ENCODE peak calls at places on chromosomes 11 and 22, in four cellular contexts. One of them, this sample, is unnamed.

GRCh38 chr11:65399845-65400244 is 13.4 kb downstream of the FRMD8 start:
- DNase-seq in adipocyte: no peak
- DNase-seq in cardiac fibroblast: no peak
- DNase-seq in GM12865: no peak
- DNase-seq in this sample: no peak

GRCh38 chr11:71305451-71306125 is 53.2 kb upstream of the SHANK2 start:
- DNase-seq in adipocyte: no peak
- DNase-seq in cardiac fibroblast: no peak
- DNase-seq in GM12865: no peak
- DNase-seq in this sample: no peak

GRCh38 chr11:78216571-78217287 is 28.0 kb downstream of the USP35 start:
- DNase-seq in adipocyte: no peak
- DNase-seq in cardiac fibroblast: peak; percentile 25
- DNase-seq in GM12865: no peak
- DNase-seq in this sample: no peak

GRCh38 chr11:13238879-13239514 is 38.6 kb upstream of the BMAL1 start:
- DNase-seq in adipocyte: peak; percentile 77
- DNase-seq in cardiac fibroblast: peak; percentile 66
- DNase-seq in GM12865: peak; percentile 60
- DNase-seq in this sample: peak; percentile 50

GRCh38 chr11:8059571-8060011 is 21.4 kb upstream of the TUB start:
- DNase-seq in adipocyte: no peak
- DNase-seq in cardiac fibroblast: no peak
- DNase-seq in GM12865: no peak
- DNase-seq in this sample: no peak

GRCh38 chr11:69382131-69383128 is 88.5 kb downstream of the MYEOV start:
- DNase-seq in adipocyte: no peak
- DNase-seq in cardiac fibroblast: peak; percentile 53
- DNase-seq in GM12865: no peak
- DNase-seq in this sample: no peak

GRCh38 chr11:17773674-17774073 is 39.1 kb downstream of the KCNC1 start:
- DNase-seq in adipocyte: no peak
- DNase-seq in cardiac fibroblast: no peak
- DNase-seq in GM12865: no peak
- DNase-seq in this sample: no peak

GRCh38 chr11:3949132-3949531 is 93.7 kb downstream of the STIM1 start:
- DNase-seq in adipocyte: no peak
- DNase-seq in cardiac fibroblast: no peak
- DNase-seq in GM12865: peak; percentile 68
- DNase-seq in this sample: peak; percentile 93

GRCh38 chr22:27094633-27095308 is 437.4 kb downstream of the MIAT start:
- DNase-seq in adipocyte: peak; percentile 84
- DNase-seq in cardiac fibroblast: no peak
- DNase-seq in GM12865: no peak
- DNase-seq in this sample: no peak

GRCh38 chr11:6694229-6694535 is 11.0 kb upstream of the MRPL17 start:
- DNase-seq in adipocyte: no peak
- DNase-seq in cardiac fibroblast: no peak
- DNase-seq in GM12865: no peak
- DNase-seq in this sample: no peak

GRCh38 chr11:227824-228223 is 8.3 kb downstream of the SIRT3 start:
- DNase-seq in adipocyte: no peak
- DNase-seq in cardiac fibroblast: no peak
- DNase-seq in GM12865: no peak
- DNase-seq in this sample: no peak

GRCh38 chr11:116657842-116658825 is 114.7 kb downstream of the BUD13 start:
- DNase-seq in adipocyte: no peak
- DNase-seq in cardiac fibroblast: no peak
- DNase-seq in GM12865: no peak
- DNase-seq in this sample: no peak

GRCh38 chr11:134797411-134798089 is 385.5 kb upstream of the B3GAT1 start:
- DNase-seq in adipocyte: no peak
- DNase-seq in cardiac fibroblast: no peak
- DNase-seq in GM12865: no peak
- DNase-seq in this sample: no peak

GRCh38 chr11:1377231-1377780 is 12.4 kb upstream of the BRSK2 start:
- DNase-seq in adipocyte: no peak
- DNase-seq in cardiac fibroblast: no peak
- DNase-seq in GM12865: no peak
- DNase-seq in this sample: no peak

GRCh38 chr11:4032097-4032496 is 62.5 kb upstream of the RRM1 start:
- DNase-seq in adipocyte: no peak
- DNase-seq in cardiac fibroblast: no peak
- DNase-seq in GM12865: no peak
- DNase-seq in this sample: no peak

GRCh38 chr22:48237466-48237865 is 1475.0 kb downstream of the TBC1D22A start:
- DNase-seq in adipocyte: no peak
- DNase-seq in cardiac fibroblast: no peak
- DNase-seq in GM12865: no peak
- DNase-seq in this sample: no peak

GRCh38 chr22:22195265-22196017 is 49.1 kb upstream of the VPREB1 start:
- DNase-seq in adipocyte: peak; percentile 52
- DNase-seq in cardiac fibroblast: peak; percentile 65
- DNase-seq in GM12865: peak; percentile 92
- DNase-seq in this sample: peak; percentile 84

GRCh38 chr11:73287400-73288101 is 15.4 kb downstream of the P2RY6 start:
- DNase-seq in adipocyte: no peak
- DNase-seq in cardiac fibroblast: no peak
- DNase-seq in GM12865: no peak
- DNase-seq in this sample: no peak

GRCh38 chr11:69662806-69663205 is 12.3 kb downstream of the LTO1 start:
- DNase-seq in adipocyte: no peak
- DNase-seq in cardiac fibroblast: no peak
- DNase-seq in GM12865: no peak
- DNase-seq in this sample: no peak

GRCh38 chr11:128324051-128324481 is 263.3 kb downstream of the ETS1 start:
- DNase-seq in adipocyte: no peak
- DNase-seq in cardiac fibroblast: no peak
- DNase-seq in GM12865: no peak
- DNase-seq in this sample: no peak

GRCh38 chr11:71066311-71066710 is 186.1 kb downstream of the SHANK2 start:
- DNase-seq in adipocyte: no peak
- DNase-seq in cardiac fibroblast: no peak
- DNase-seq in GM12865: no peak
- DNase-seq in this sample: no peak

GRCh38 chr22:29143848-29144785 is 61.6 kb upstream of the EMID1 start:
- DNase-seq in adipocyte: no peak
- DNase-seq in cardiac fibroblast: no peak
- DNase-seq in GM12865: no peak
- DNase-seq in this sample: peak; percentile 44

GRCh38 chr11:129119036-129119435 is 73.1 kb downstream of the ARHGAP32 start:
- DNase-seq in adipocyte: no peak
- DNase-seq in cardiac fibroblast: no peak
- DNase-seq in GM12865: no peak
- DNase-seq in this sample: no peak

GRCh38 chr11:64096835-64097234 is 61.1 kb downstream of the FLRT1 start:
- DNase-seq in adipocyte: no peak
- DNase-seq in cardiac fibroblast: no peak
- DNase-seq in GM12865: no peak
- DNase-seq in this sample: no peak

GRCh38 chr11:75355051-75355450 is 3.6 kb upstream of the ARRB1 start:
- DNase-seq in adipocyte: no peak
- DNase-seq in cardiac fibroblast: no peak
- DNase-seq in GM12865: no peak
- DNase-seq in this sample: no peak

GRCh38 chr22:47102648-47103047 is 340.2 kb downstream of the TBC1D22A start:
- DNase-seq in adipocyte: no peak
- DNase-seq in cardiac fibroblast: no peak
- DNase-seq in GM12865: no peak
- DNase-seq in this sample: no peak
- H3K4me3 ChIP-seq in adipocyte: no peak overlapping the region
- H3K4me3 ChIP-seq in cardiac fibroblast: no peak overlapping the region
- H3K4me3 ChIP-seq in GM12865: no peak overlapping the region
- H3K4me3 ChIP-seq in this sample: no peak overlapping the region

DNA sequence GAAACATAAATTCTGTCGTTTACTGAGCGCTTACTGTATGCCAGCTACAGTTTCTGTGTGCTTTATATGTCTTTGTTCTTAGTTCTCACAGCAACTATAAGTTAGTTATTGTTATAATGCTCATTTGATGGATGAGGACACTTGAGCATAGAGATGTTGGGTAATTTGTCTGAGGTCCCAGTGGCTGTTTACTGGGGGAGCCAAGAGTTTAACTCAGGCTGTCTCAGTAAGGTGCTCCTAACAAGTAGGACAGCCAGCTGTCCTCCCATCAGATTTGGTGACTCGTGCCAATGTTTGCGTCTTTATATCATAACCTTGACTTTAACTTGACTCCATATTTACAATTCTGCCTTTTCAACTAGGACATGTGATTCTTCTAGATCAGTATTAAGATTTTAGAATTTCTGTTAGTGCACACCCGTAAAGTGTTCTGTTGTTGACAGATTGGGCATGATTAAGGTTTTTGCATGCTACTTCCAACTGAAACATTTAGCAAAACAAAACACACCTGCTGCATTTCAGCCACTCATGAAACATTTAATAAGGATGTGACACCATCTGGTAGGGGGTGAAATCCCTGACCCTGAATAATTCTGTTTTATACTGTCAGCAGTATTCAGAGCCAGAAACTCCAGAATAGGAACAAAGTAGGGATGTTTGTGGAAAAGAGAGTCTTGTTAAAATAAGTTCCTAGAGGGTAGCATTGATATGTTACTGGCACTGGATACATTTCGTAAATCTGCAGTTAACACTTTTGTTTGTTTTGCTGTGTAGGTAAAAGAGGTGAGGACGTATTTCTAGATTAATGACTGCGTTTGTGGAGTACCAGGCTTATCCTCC is 1.9 kb downstream of the REXO2 start:
- DNase-seq in adipocyte: peak; percentile 48
- DNase-seq in cardiac fibroblast: no peak
- DNase-seq in GM12865: no peak
- DNase-seq in this sample: no peak
- H3K4me3 ChIP-seq in adipocyte: peak overlapping the region; percentile 93
- H3K4me3 ChIP-seq in cardiac fibroblast: peak overlapping the region; percentile 98
- H3K4me3 ChIP-seq in GM12865: no peak overlapping the region
- H3K4me3 ChIP-seq in this sample: no peak overlapping the region

DNA sequence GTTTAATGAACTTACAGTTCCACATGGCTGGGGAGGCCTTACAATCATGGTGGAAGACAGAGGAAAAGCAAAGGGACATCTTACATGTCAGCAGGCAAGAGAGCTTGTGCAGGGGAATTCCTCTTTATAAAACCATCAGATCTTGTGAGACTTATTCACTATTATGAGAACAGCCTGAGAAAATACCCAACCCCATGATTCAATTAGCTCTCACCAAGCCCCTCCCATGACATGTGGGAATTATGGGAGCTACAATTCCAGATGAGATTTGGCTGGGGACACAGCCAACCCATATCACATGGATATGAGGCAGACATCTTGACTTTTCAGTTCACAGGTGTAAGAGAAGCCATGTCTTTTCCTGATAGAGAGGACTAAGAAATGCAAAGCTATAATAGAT is 18.3 kb upstream of the AMPD3 start:
- DNase-seq in adipocyte: no peak
- DNase-seq in cardiac fibroblast: no peak
- DNase-seq in GM12865: no peak
- DNase-seq in this sample: no peak
- H3K4me3 ChIP-seq in adipocyte: no peak overlapping the region
- H3K4me3 ChIP-seq in cardiac fibroblast: no peak overlapping the region
- H3K4me3 ChIP-seq in GM12865: no peak overlapping the region
- H3K4me3 ChIP-seq in this sample: no peak overlapping the region

DNA sequence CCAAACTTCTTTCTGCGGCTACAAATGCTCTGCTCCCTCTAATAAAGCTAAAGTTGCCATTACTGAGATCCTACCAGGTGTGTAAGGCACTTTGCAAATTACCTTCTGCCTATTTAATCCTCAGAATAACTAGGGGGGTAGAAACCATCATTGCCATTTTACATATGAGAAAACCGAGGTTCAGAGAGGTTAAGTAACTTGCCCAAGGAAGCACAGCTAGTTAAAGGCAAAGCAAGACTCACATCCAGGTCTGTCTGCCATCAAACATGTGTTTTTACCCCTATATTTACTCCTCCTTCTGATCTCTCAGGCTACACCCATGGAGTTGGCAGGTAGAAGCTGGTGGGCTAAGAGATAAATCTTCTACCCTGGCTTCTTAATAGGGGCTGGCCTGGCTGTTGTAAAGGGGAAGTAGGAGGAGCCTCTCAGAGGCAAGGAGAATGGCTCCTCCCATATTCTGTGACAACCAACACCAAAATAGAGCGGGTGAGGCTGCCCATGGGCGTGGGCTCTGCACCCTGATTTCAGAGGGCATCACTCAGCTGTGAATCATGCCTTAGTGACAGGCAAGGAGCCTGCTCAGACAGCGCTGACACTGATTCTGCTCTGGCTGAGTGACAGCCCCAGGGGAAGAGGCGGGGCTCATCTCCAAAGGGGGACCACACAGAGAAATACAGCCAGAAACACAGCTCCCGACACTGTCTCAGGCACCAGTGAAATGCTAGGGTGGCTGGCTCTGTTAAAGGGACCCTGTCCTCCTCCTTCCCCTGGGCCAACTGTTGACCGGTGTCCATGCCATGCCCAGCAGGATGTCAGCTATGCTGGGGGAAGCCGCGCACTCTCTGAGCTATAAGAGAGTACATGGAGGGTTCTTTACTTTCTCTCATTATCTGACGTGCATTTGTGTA is 106.8 kb downstream of the ABTB2 start:
- DNase-seq in adipocyte: peak; percentile 65
- DNase-seq in cardiac fibroblast: peak; percentile 44
- DNase-seq in GM12865: peak; percentile 56
- DNase-seq in this sample: peak; percentile 80
- H3K4me3 ChIP-seq in adipocyte: peak overlapping the region; percentile 44
- H3K4me3 ChIP-seq in cardiac fibroblast: peak overlapping the region; percentile 12
- H3K4me3 ChIP-seq in GM12865: no peak overlapping the region
- H3K4me3 ChIP-seq in this sample: peak overlapping the region; percentile 32

GRCh38 chr11:123560001-123560400 is 94.4 kb downstream of the SCN3B start:
- DNase-seq in adipocyte: peak; percentile 90
- DNase-seq in cardiac fibroblast: peak; percentile 75
- DNase-seq in GM12865: no peak
- DNase-seq in this sample: no peak
- H3K4me3 ChIP-seq in adipocyte: peak overlapping the region; percentile 82
- H3K4me3 ChIP-seq in cardiac fibroblast: peak overlapping the region; percentile 42
- H3K4me3 ChIP-seq in GM12865: no peak overlapping the region
- H3K4me3 ChIP-seq in this sample: no peak overlapping the region

GRCh38 chr11:100467821-100468508 is 219.1 kb upstream of the ARHGAP42 start:
- DNase-seq in adipocyte: no peak
- DNase-seq in cardiac fibroblast: no peak
- DNase-seq in GM12865: peak; percentile 9
- DNase-seq in this sample: no peak
- H3K4me3 ChIP-seq in adipocyte: no peak overlapping the region
- H3K4me3 ChIP-seq in cardiac fibroblast: no peak overlapping the region
- H3K4me3 ChIP-seq in GM12865: no peak overlapping the region
- H3K4me3 ChIP-seq in this sample: no peak overlapping the region